ENCODE peak calls at places on chromosomes 4 and X, in five cellular contexts. M, W, H, P and A are unnamed samples.

GRCh38 chrX:135509885-135510284 is 10.6 kb upstream of the INTS6L start:
- DNase-seq in M (no peak), W (no peak), H (no peak), P (no peak), A (no peak)

GRCh38 chr4:169682360-169683047 is 62.1 kb downstream of the CLCN3 start:
- DNase-seq in M (no peak), W (no peak), H (no peak), P (no peak), A (no peak)

GRCh38 chr4:69799337-69799736 is 38.9 kb upstream of the SULT1B1 start:
- DNase-seq in M (no peak), W (no peak), H (no peak), P (no peak), A (no peak)

GRCh38 chr4:66279084-66279483 is 608.8 kb upstream of the EPHA5 start:
- DNase-seq in M (peak; percentile 66), W (no peak), H (no peak), P (no peak), A (no peak)

GRCh38 chr4:89308161-89308500 is 531 bp upstream of the GPRIN3 start:
- DNase-seq in M (peak; percentile 63), W (no peak), H (no peak), P (no peak), A (no peak)

GRCh38 chrX:124217289-124218251 is 114.9 kb upstream of the TEX13D start:
- DNase-seq in M (peak; percentile 72), W (peak; percentile 63), H (peak; percentile 67), P (no peak), A (no peak)

GRCh38 chr4:2860391-2861348 is 17.0 kb downstream of the ADD1 start:
- DNase-seq in M (peak; percentile 34), W (no peak), H (no peak), P (no peak), A (no peak)

GRCh38 chr4:114208747-114209146 is 229.3 kb upstream of the ARSJ start:
- DNase-seq in M (peak; percentile 19), W (no peak), H (peak; percentile 48), P (peak; percentile 1), A (no peak)

GRCh38 chrX:68498508-68499379 is at the start of gene YIPF6:
- DNase-seq in M (peak; percentile 86), W (peak; percentile 59), H (peak; percentile 71), P (peak; percentile 85), A (peak; percentile 39)

GRCh38 chrX:136220535-136220934 is 30.7 kb downstream of the MAP7D3 start:
- DNase-seq in M (no peak), W (no peak), H (no peak), P (no peak), A (no peak)

GRCh38 chr4:89657931-89658700 is 178.8 kb downstream of the SNCA start:
- DNase-seq in M (peak; percentile 74), W (no peak), H (peak; percentile 9), P (no peak), A (no peak)

GRCh38 chrX:4484266-4484665 is 770.8 kb upstream of the PRKX start:
- DNase-seq in M (no peak), W (no peak), H (no peak), P (no peak), A (no peak)

GRCh38 chrX:109732780-109733657 is at the start of gene ACSL4:
- DNase-seq in M (peak; percentile 93), W (peak; percentile 88), H (peak; percentile 83), P (peak; percentile 79), A (peak; percentile 53)

GRCh38 chrX:78111140-78111931 is 7.3 kb downstream of the PGK1 start:
- DNase-seq in M (no peak), W (no peak), H (no peak), P (no peak), A (no peak)

GRCh38 chr4:3830774-3831528 is 64.8 kb downstream of the ADRA2C start:
- DNase-seq in M (no peak), W (no peak), H (no peak), P (no peak), A (no peak)

GRCh38 chrX:131818297-131818936 is 204.7 kb upstream of the STK26 start:
- DNase-seq in M (no peak), W (no peak), H (no peak), P (no peak), A (no peak)

GRCh38 chrX:37926700-37927099 is 79.3 kb upstream of the DYNLT3 start:
- DNase-seq in M (peak; percentile 64), W (no peak), H (peak; percentile 6), P (peak; percentile 25), A (no peak)

GRCh38 chrX:143081231-143081630 is 55.5 kb downstream of the SPANXN4 start:
- DNase-seq in M (no peak), W (no peak), H (no peak), P (no peak), A (no peak)

GRCh38 chr4:181650033-181650825 is 593.0 kb upstream of the TENM3 start:
- DNase-seq in M (peak; percentile 64), W (no peak), H (no peak), P (no peak), A (no peak)

GRCh38 chrX:47247206-47247998 is 14.6 kb downstream of the USP11 start:
- DNase-seq in M (no peak), W (no peak), H (peak; percentile 66), P (no peak), A (no peak)

GRCh38 chr4:79983431-79983830 is 89.6 kb downstream of the ANTXR2 start:
- DNase-seq in M (no peak), W (no peak), H (no peak), P (no peak), A (no peak)

GRCh38 chrX:8984231-8984630 is 49.7 kb downstream of the FAM9B start:
- DNase-seq in M (no peak), W (no peak), H (no peak), P (no peak), A (no peak)

GRCh38 chrX:25020391-25021131 is 4.8 kb upstream of the ARX start:
- DNase-seq in M (peak; percentile 47), W (peak; percentile 70), H (no peak), P (no peak), A (no peak)

GRCh38 chrX:80807606-80808159 is 2.0 kb downstream of the BRWD3 start:
- DNase-seq in M (peak; percentile 43), W (no peak), H (peak; percentile 0), P (peak; percentile 0), A (no peak)

GRCh38 chrX:40237745-40238178 is 140.0 kb upstream of the BCOR start:
- DNase-seq in M (peak; percentile 14), W (no peak), H (no peak), P (no peak), A (no peak)